ENCODE peak calls at places on chromosomes 3 and 15, in ten cellular contexts. X, E, D, M, W, T, V, K, L and H are unnamed samples.
A peak's percentile ranks its signal among the peaks of the same experiment; 100 is the strongest.

GRCh38 chr3:63899997-63900396 is 12.2 kb downstream of the SCAANT1 start:
- DNase-seq in X (no peak), E (no peak), D (no peak), M (no peak), W (no peak), T (no peak), V (no peak), K (no peak), L (no peak), H (no peak)

GRCh38 chr3:40645883-40646282 is 121.1 kb downstream of the ZNF621 start:
- DNase-seq in X (no peak), E (peak; percentile 54), D (no peak), M (no peak), W (no peak), T (no peak), V (no peak), K (peak; percentile 3), L (no peak), H (no peak)

GRCh38 chr15:56040081-56041035 is 46.9 kb upstream of the NEDD4 start:
- DNase-seq in X (peak; percentile 51), E (peak; percentile 96), D (no peak), M (peak; percentile 98), W (no peak), T (peak; percentile 54), V (no peak), K (peak; percentile 89), L (peak; percentile 92), H (no peak)

GRCh38 chr3:18027161-18027939 is 284.9 kb upstream of the TBC1D5 start:
- DNase-seq in X (peak; percentile 40), E (no peak), D (no peak), M (no peak), W (no peak), T (no peak), V (no peak), K (no peak), L (no peak), H (no peak)

GRCh38 chr3:104347281-104347680 is 1019.4 kb upstream of the ALCAM start:
- DNase-seq in X (no peak), E (no peak), D (no peak), M (no peak), W (no peak), T (no peak), V (no peak), K (no peak), L (no peak), H (no peak)

GRCh38 chr3:71392277-71392676 is 191.3 kb downstream of the FOXP1 start:
- DNase-seq in X (no peak), E (no peak), D (peak; percentile 42), M (no peak), W (peak; percentile 43), T (no peak), V (peak; percentile 47), K (no peak), L (no peak), H (no peak)

GRCh38 chr3:186839874-186840641 is 2.5 kb upstream of the ADIPOQ start:
- DNase-seq in X (peak; percentile 1), E (peak; percentile 62), D (no peak), M (peak; percentile 53), W (no peak), T (no peak), V (no peak), K (no peak), L (no peak), H (no peak)

GRCh38 chr15:26197719-26198118 is 334.6 kb upstream of the ATP10A start:
- DNase-seq in X (no peak), E (no peak), D (no peak), M (no peak), W (no peak), T (no peak), V (no peak), K (no peak), L (no peak), H (no peak)

GRCh38 chr3:57627976-57628375 is 30.8 kb upstream of the ARF4 start:
- DNase-seq in X (no peak), E (no peak), D (no peak), M (no peak), W (no peak), T (no peak), V (no peak), K (no peak), L (no peak), H (no peak)

GRCh38 chr3:10370429-10370828 is 49.5 kb upstream of the SEC13 start:
- DNase-seq in X (no peak), E (peak; percentile 41), D (no peak), M (peak; percentile 91), W (no peak), T (no peak), V (no peak), K (no peak), L (no peak), H (peak; percentile 43)

GRCh38 chr3:172034786-172035685 is 4.3 kb upstream of the FNDC3B start:
- DNase-seq in X (no peak), E (peak; percentile 60), D (peak; percentile 31), M (no peak), W (peak; percentile 38), T (peak; percentile 80), V (no peak), K (peak; percentile 51), L (no peak), H (no peak)

GRCh38 chr3:194139085-194139976 is 3.4 kb downstream of the HES1 start:
- DNase-seq in X (peak; percentile 40), E (peak; percentile 95), D (peak; percentile 45), M (no peak), W (peak; percentile 78), T (peak; percentile 67), V (no peak), K (no peak), L (peak; percentile 92), H (no peak)

GRCh38 chr15:28243901-28244300 is 78.1 kb downstream of the HERC2 start:
- DNase-seq in X (no peak), E (no peak), D (no peak), M (no peak), W (no peak), T (no peak), V (no peak), K (no peak), L (no peak), H (no peak)

GRCh38 chr15:19987389-19988048 is 554.1 kb downstream of the GOLGA6L6 start:
- DNase-seq in X (no peak), E (no peak), D (no peak), M (no peak), W (no peak), T (peak; percentile 16), V (no peak), K (no peak), L (no peak), H (peak; percentile 71)
- TF ChIP-seq CTCF in X (no peak), E (peak; percentile 53), D (no peak), M (no peak), W (no peak), T (peak; percentile 28), V (no peak), K (no peak), L (no peak), H (no peak)

GRCh38 chr3:183178833-183179549 is 16.5 kb upstream of the LAMP3 start:
- DNase-seq in X (no peak), E (peak; percentile 61), D (peak; percentile 72), M (peak; percentile 40), W (peak; percentile 61), T (peak; percentile 89), V (peak; percentile 80), K (peak; percentile 20), L (peak; percentile 37), H (no peak)

GRCh38 chr3:183180765-183181295 is 18.3 kb upstream of the LAMP3 start:
- DNase-seq in X (no peak), E (no peak), D (no peak), M (no peak), W (no peak), T (no peak), V (no peak), K (no peak), L (no peak), H (no peak)

GRCh38 chr3:183180105-183180763 is 17.7 kb upstream of the LAMP3 start:
- DNase-seq in X (no peak), E (no peak), D (no peak), M (peak; percentile 29), W (no peak), T (peak; percentile 50), V (no peak), K (no peak), L (no peak), H (no peak)

GRCh38 chr3:183181606-183182005 is 19.1 kb upstream of the LAMP3 start:
- DNase-seq in X (no peak), E (no peak), D (no peak), M (no peak), W (no peak), T (no peak), V (no peak), K (no peak), L (no peak), H (no peak)

GRCh38 chr3:183178512-183178832 is 15.9 kb upstream of the LAMP3 start:
- DNase-seq in X (no peak), E (no peak), D (no peak), M (no peak), W (no peak), T (no peak), V (no peak), K (no peak), L (no peak), H (no peak)
- TF ChIP-seq CTCF in X (no peak), E (no peak), D (no peak), M (no peak), W (no peak), T (no peak), V (no peak), K (no peak), L (no peak), H (no peak)

GRCh38 chr3:140298043-140298442 is 363.1 kb downstream of the CLSTN2 start:
- DNase-seq in X (no peak), E (no peak), D (no peak), M (no peak), W (no peak), T (no peak), V (no peak), K (no peak), L (no peak), H (no peak)

GRCh38 chr3:140294058-140294457 is 359.1 kb downstream of the CLSTN2 start:
- DNase-seq in X (no peak), E (no peak), D (no peak), M (no peak), W (no peak), T (no peak), V (no peak), K (no peak), L (no peak), H (no peak)

GRCh38 chr3:140298569-140299070 is 363.6 kb downstream of the CLSTN2 start:
- DNase-seq in X (no peak), E (no peak), D (no peak), M (no peak), W (no peak), T (peak; percentile 69), V (no peak), K (no peak), L (no peak), H (no peak)

GRCh38 chr3:140292684-140293083 is 357.7 kb downstream of the CLSTN2 start:
- DNase-seq in X (peak; percentile 44), E (peak; percentile 77), D (no peak), M (no peak), W (no peak), T (no peak), V (no peak), K (peak; percentile 20), L (no peak), H (no peak)

GRCh38 chr3:140296796-140297352 is 361.9 kb downstream of the CLSTN2 start:
- DNase-seq in X (no peak), E (no peak), D (no peak), M (no peak), W (no peak), T (no peak), V (no peak), K (no peak), L (no peak), H (no peak)
- TF ChIP-seq CTCF in X (peak; percentile 18), E (no peak), D (no peak), M (no peak), W (no peak), T (no peak), V (no peak), K (no peak), L (no peak), H (peak; percentile 70)

GRCh38 chr3:8152826-8153418 is 348.7 kb upstream of the LMCD1 start:
- DNase-seq in X (no peak), E (no peak), D (no peak), M (no peak), W (no peak), T (peak; percentile 29), V (no peak), K (no peak), L (no peak), H (no peak)
- TF ChIP-seq CTCF in X (no peak), E (no peak), D (no peak), M (no peak), W (no peak), T (peak; percentile 23), V (no peak), K (no peak), L (no peak), H (no peak)